ENCODE peak calls at places on chromosomes 7 and 10, in five cellular contexts. L, U, A, T and V are unnamed samples.

GRCh38 chr10:6536102-6536501 is 44.0 kb downstream of the PRKCQ start:
- DNase-seq in L (no peak), U (no peak), A (no peak), T (no peak), V (no peak)

GRCh38 chr10:104333037-104333727 is 5.1 kb downstream of the ITPRIP start:
- DNase-seq in L (no peak), U (no peak), A (peak; percentile 34), T (no peak), V (peak; percentile 37)

GRCh38 chr7:27080844-27081423 is 14.9 kb downstream of the HOXA1 start:
- DNase-seq in L (no peak), U (no peak), A (no peak), T (no peak), V (no peak)

GRCh38 chr10:33524966-33525365 is 190.5 kb upstream of the NRP1 start:
- DNase-seq in L (peak; percentile 10), U (no peak), A (no peak), T (no peak), V (no peak)

GRCh38 chr10:70803768-70804423 is 11.9 kb upstream of the SGPL1 start:
- DNase-seq in L (no peak), U (no peak), A (no peak), T (no peak), V (no peak)

GRCh38 chr10:46171661-46172060 is 115.1 kb upstream of the ANTXRL start:
- DNase-seq in L (no peak), U (peak; percentile 3), A (no peak), T (no peak), V (no peak)

GRCh38 chr10:127889605-127890195 is 3.0 kb downstream of the CLRN3 start:
- DNase-seq in L (no peak), U (no peak), A (no peak), T (no peak), V (no peak)

GRCh38 chr7:1754345-1754908 is 84.3 kb downstream of the ELFN1 start:
- DNase-seq in L (no peak), U (no peak), A (no peak), T (no peak), V (no peak)

GRCh38 chr7:70093496-70093895 is 495.2 kb downstream of the AUTS2 start:
- DNase-seq in L (no peak), U (no peak), A (no peak), T (no peak), V (peak; percentile 31)

GRCh38 chr10:61029411-61029810 is 85.4 kb upstream of the RHOBTB1 start:
- DNase-seq in L (no peak), U (no peak), A (no peak), T (no peak), V (no peak)

GRCh38 chr10:5619366-5620211 is 46.8 kb downstream of the ASB13 start:
- DNase-seq in L (no peak), U (no peak), A (no peak), T (no peak), V (no peak)

GRCh38 chr7:114342431-114343181 is 72.0 kb upstream of the FOXP2 start:
- DNase-seq in L (no peak), U (no peak), A (no peak), T (no peak), V (no peak)